ENCODE peak calls at places on chromosome 20, in ten cellular contexts. A is heart right ventricle, R is ovary, S is astrocyte of the spinal cord, P is body of pancreas, I is H1, X is PC-3, M is fibroblast of lung, K is psoas muscle, W is IMR-90. E is an unnamed sample.

GRCh38 chr20:46541229-46541935 is 9.1 kb downstream of the OCSTAMP start:
- DNase-seq in A (no peak), R (no peak), S (no peak), P (no peak), I (no peak), X (no peak), M (no peak), K (no peak), W (no peak), E (no peak)

GRCh38 chr20:577167-577791 is 32.8 kb downstream of the TCF15 start:
- DNase-seq in A (no peak), R (no peak), S (no peak), P (no peak), I (no peak), X (peak; percentile 22), M (no peak), K (no peak), W (peak; percentile 18), E (no peak)

GRCh38 chr20:23867152-23867776 is 12.3 kb downstream of the CST5 start:
- DNase-seq in A (no peak), R (no peak), S (no peak), P (no peak), I (no peak), X (no peak), M (no peak), K (no peak), W (no peak), E (no peak)

GRCh38 chr20:36663026-36663425 is 17.0 kb upstream of the SLA2 start:
- DNase-seq in A (no peak), R (no peak), S (no peak), P (no peak), I (no peak), X (no peak), M (no peak), K (no peak), W (no peak), E (no peak)

GRCh38 chr20:43188861-43189613 is 669 bp downstream of the PTPRT start:
- DNase-seq in A (no peak), R (no peak), S (no peak), P (no peak), I (no peak), X (no peak), M (no peak), K (no peak), W (no peak), E (no peak)

GRCh38 chr20:45969712-45970634 is 2.0 kb downstream of the ZNF335 start:
- DNase-seq in A (no peak), R (peak; percentile 47), S (peak; percentile 73), P (peak; percentile 37), I (no peak), X (peak; percentile 78), M (peak; percentile 56), K (no peak), W (peak; percentile 64), E (peak; percentile 32)

GRCh38 chr20:43909211-43909610 is 5.4 kb upstream of the TOX2 start:
- DNase-seq in A (no peak), R (no peak), S (no peak), P (no peak), I (no peak), X (no peak), M (no peak), K (no peak), W (no peak), E (no peak)

GRCh38 chr20:51700809-51701285 is 67.3 kb downstream of the ATP9A start:
- DNase-seq in A (no peak), R (no peak), S (peak; percentile 36), P (peak; percentile 38), I (no peak), X (peak; percentile 92), M (peak; percentile 39), K (no peak), W (peak; percentile 45), E (no peak)

GRCh38 chr20:38195521-38195920 is 30.5 kb upstream of the TGM2 start:
- DNase-seq in A (no peak), R (no peak), S (no peak), P (no peak), I (no peak), X (no peak), M (no peak), K (no peak), W (no peak), E (no peak)

GRCh38 chr20:37328149-37328945 is 17.6 kb upstream of the SRC start:
- DNase-seq in A (no peak), R (peak; percentile 29), S (no peak), P (no peak), I (no peak), X (no peak), M (no peak), K (no peak), W (no peak), E (no peak)

GRCh38 chr20:43667341-43668132 is 623 bp downstream of the MYBL2 start:
- DNase-seq in A (no peak), R (no peak), S (no peak), P (no peak), I (no peak), X (peak; percentile 41), M (peak; percentile 13), K (no peak), W (no peak), E (no peak)

GRCh38 chr20:58985656-58986055 is 4.6 kb downstream of the NELFCD start:
- DNase-seq in A (no peak), R (no peak), S (no peak), P (no peak), I (no peak), X (no peak), M (no peak), K (peak; percentile 47), W (no peak), E (no peak)

GRCh38 chr20:4082406-4083102 is 67.2 kb upstream of the RNF24 start:
- DNase-seq in A (peak; percentile 44), R (no peak), S (peak; percentile 80), P (peak; percentile 47), I (no peak), X (peak; percentile 25), M (peak; percentile 83), K (no peak), W (peak; percentile 82), E (no peak)

GRCh38 chr20:38113401-38114325 is 51.4 kb downstream of the TGM2 start:
- DNase-seq in A (no peak), R (no peak), S (no peak), P (no peak), I (peak; percentile 38), X (peak; percentile 40), M (no peak), K (no peak), W (no peak), E (no peak)

GRCh38 chr20:25058051-25058796 is at the start of gene ACSS1:
- DNase-seq in A (peak; percentile 80), R (peak; percentile 63), S (peak; percentile 25), P (peak; percentile 66), I (no peak), X (peak; percentile 31), M (peak; percentile 27), K (peak; percentile 67), W (peak; percentile 31), E (no peak)

DNA sequence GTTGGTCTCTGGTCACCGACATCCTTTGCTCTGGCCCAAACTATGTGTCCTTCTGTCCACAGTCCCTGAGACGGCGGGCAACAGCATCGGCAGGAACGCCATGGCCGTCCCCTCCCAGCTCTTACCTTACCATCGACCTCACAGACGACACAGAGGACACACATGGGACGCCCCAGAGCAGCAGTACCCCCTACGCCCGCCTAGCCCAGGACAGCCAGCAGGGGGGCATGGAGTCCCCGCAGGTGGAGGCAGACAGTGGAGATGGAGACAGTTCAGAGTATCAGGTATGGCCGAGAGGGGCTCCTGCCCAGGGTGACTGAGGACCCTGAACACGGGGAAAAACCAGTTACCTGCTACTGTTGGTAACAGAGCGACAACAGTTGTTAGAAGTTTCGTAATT is 25.0 kb downstream of the DNMT3B start:
- DNase-seq in A (no peak), R (no peak), S (no peak), P (no peak), I (no peak), X (no peak), M (no peak), K (no peak), W (no peak), E (no peak)
- TF ChIP-seq CTCF in A (no peak), R (no peak), S (no peak), P (no peak), I (no peak), X (no peak), M (no peak), K (no peak), W (no peak), E (no peak)

DNA sequence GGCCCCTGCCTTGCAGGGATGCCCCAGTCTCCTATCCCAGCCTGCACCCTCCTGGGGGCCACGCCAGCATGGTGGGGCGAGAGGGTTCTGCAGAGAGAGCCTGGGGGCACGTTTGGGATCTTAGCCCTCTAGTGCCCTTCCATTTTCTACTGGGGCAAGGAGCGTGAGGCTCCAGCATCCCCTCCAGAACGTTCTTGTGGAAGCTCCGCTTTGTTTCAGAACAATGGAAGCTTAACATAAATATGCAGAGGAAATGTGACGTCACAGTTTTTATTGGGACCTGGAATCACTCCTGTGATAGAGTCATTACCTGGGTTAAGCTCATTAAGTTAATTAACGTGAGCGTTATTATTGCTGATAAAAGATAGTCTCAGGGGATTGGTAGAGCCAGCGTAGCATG is 19.6 kb downstream of the BHLHE23 start:
- DNase-seq in A (no peak), R (no peak), S (no peak), P (no peak), I (no peak), X (no peak), M (no peak), K (no peak), W (no peak), E (no peak)
- H3K4me3 ChIP-seq in A (no peak overlapping the region), R (no peak overlapping the region), S (no peak overlapping the region), P (no peak overlapping the region), I (no peak overlapping the region), X (no peak overlapping the region), M (no peak overlapping the region), K (no peak overlapping the region), W (no peak overlapping the region), E (no peak overlapping the region)

DNA sequence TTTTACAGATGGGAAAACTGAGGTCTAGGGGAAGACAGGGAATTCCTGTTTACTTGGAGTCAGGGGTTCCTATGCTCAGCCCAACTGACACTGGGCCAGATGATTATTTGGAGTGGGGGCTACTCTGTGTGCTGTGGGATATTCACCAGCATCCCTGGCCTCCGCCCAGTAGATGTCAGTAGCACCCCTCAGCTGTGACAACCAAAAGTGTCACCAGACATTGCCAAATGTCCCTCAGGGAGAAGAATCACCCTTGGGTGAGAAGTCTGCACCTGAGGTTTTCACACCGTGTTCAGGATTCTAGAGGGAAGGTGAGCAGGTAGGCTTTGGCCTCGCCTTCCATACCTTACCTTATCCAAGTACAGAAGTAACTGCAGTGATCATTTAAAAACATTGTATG is 27.6 kb downstream of the CDH26 start:
- DNase-seq in A (peak; percentile 26), R (no peak), S (no peak), P (no peak), I (no peak), X (peak; percentile 38), M (no peak), K (no peak), W (no peak), E (no peak)
- TF ChIP-seq CTCF in A (no peak), R (no peak), S (no peak), P (no peak), I (peak; percentile 58), X (peak; percentile 62), M (no peak), K (no peak), W (no peak), E (no peak)

DNA sequence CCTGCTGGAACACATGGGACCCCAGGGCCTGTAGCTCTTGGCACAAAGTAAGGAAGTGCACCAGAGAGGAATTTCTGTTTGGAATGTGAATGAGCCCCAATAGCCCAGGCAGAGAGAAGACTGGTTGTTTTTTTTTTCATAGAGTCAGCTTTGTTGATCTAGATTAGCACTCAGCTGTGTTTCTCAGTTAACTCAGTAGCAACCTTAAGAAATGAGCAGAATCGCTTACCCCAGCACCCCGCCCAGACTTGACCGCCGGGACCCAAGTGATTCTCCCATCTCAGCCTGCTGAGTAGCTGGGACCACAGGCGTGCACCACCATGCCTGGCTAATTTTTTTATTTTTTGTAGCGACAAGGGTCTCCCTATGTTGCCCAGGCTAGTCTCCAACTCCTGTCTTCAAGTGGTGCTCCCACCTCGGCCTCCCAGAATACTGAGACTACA is 2.8 kb downstream of the MGME1 start:
- DNase-seq in A (no peak), R (no peak), S (peak; percentile 78), P (no peak), I (no peak), X (peak; percentile 46), M (peak; percentile 83), K (no peak), W (peak; percentile 57), E (no peak)
- H3K4me3 ChIP-seq in A (peak overlapping the region; percentile 95), R (no peak overlapping the region), S (peak overlapping the region; percentile 90), P (no peak overlapping the region), I (peak overlapping the region; percentile 94), X (peak overlapping the region; percentile 74), M (peak overlapping the region; percentile 94), K (peak overlapping the region; percentile 97), W (peak overlapping the region; percentile 28), E (peak overlapping the region; percentile 51)